ENCODE peak calls at places on chromosomes 12 and 14, in four cellular contexts. W is A172, O is KBM-7, X is GM06990. M is an unnamed sample.

GRCh38 chr12:73308747-73309146 is 1036.6 kb downstream of the TRHDE start:
- DNase-seq in W (peak), O (no peak), X (no peak), M (no peak)

GRCh38 chr14:102285106-102285505 is 19.9 kb downstream of the MOK start:
- DNase-seq in W (no peak), O (no peak), X (no peak), M (no peak)

GRCh38 chr14:30621354-30621953 is 665 bp upstream of the SCFD1 start:
- DNase-seq in W (peak), O (no peak), X (peak), M (no peak)

GRCh38 chr12:11059784-11060183 is 2.3 kb downstream of the TAS2R46 start:
- DNase-seq in W (no peak), O (no peak), X (no peak), M (no peak)

GRCh38 chr14:21070083-21070609 is at the start of gene ARHGEF40:
- DNase-seq in W (no peak), O (no peak), X (no peak), M (no peak)

GRCh38 chr12:130832561-130833209 is 6.4 kb downstream of the STX2 start:
- DNase-seq in W (peak), O (peak), X (no peak), M (peak)

GRCh38 chr12:109739747-109740693 is 26.4 kb downstream of the FAM222A start:
- DNase-seq in W (no peak), O (peak), X (no peak), M (no peak)

GRCh38 chr12:132437252-132438138 is 52.5 kb upstream of the FBRSL1 start:
- DNase-seq in W (peak), O (no peak), X (no peak), M (no peak)

GRCh38 chr14:72902802-72903530 is 9.1 kb upstream of the DPF3 start:
- DNase-seq in W (no peak), O (no peak), X (no peak), M (no peak)

GRCh38 chr14:49893309-49894213 is 679 bp downstream of the ARF6 start:
- DNase-seq in W (no peak), O (peak), X (peak), M (no peak)

GRCh38 chr12:107207931-107208515 is 114.7 kb upstream of the CRY1 start:
- DNase-seq in W (peak), O (no peak), X (no peak), M (no peak)

GRCh38 chr14:69090187-69090789 is 62.6 kb downstream of the DCAF5 start:
- DNase-seq in W (no peak), O (peak), X (no peak), M (no peak)

GRCh38 chr12:132447731-132448452 is 42.1 kb upstream of the FBRSL1 start:
- DNase-seq in W (no peak), O (no peak), X (no peak), M (no peak)

GRCh38 chr14:91220581-91221000 is 23.9 kb downstream of the GPR68 start:
- DNase-seq in W (no peak), O (no peak), X (no peak), M (no peak)

GRCh38 chr12:26555139-26555538 is 277.9 kb downstream of the ITPR2 start:
- DNase-seq in W (no peak), O (no peak), X (no peak), M (no peak)

GRCh38 chr14:99604766-99605298 is 825 bp upstream of the CCDC85C start:
- DNase-seq in W (no peak), O (no peak), X (peak), M (no peak)

GRCh38 chr12:123614531-123614930 is 12.6 kb downstream of the DDX55 start:
- DNase-seq in W (peak), O (no peak), X (no peak), M (no peak)

GRCh38 chr14:52950410-52950897 is 396 bp downstream of the FERMT2 start:
- DNase-seq in W (peak), O (peak), X (peak), M (no peak)

GRCh38 chr14:60215520-60216195 is 33.4 kb upstream of the PPM1A start:
- DNase-seq in W (no peak), O (no peak), X (no peak), M (no peak)

GRCh38 chr14:103512701-103513611 is 9.7 kb downstream of the CKB start:
- DNase-seq in W (no peak), O (peak), X (no peak), M (no peak)

GRCh38 chr12:57765003-57765697 is 1.7 kb downstream of the CYP27B1 start:
- DNase-seq in W (no peak), O (peak), X (peak), M (no peak)

GRCh38 chr12:108017658-108018057 is 111.4 kb upstream of the WSCD2 start:
- DNase-seq in W (no peak), O (no peak), X (no peak), M (no peak)

GRCh38 chr12:30691122-30691879 is 4.4 kb downstream of the IPO8 start:
- DNase-seq in W (peak), O (no peak), X (no peak), M (no peak)

GRCh38 chr14:44803239-44803905 is 158.4 kb downstream of the KLHL28 start:
- DNase-seq in W (peak), O (peak), X (no peak), M (no peak)

GRCh38 chr12:95614384-95614982 is 63.2 kb upstream of the USP44 start:
- DNase-seq in W (no peak), O (no peak), X (no peak), M (no peak)

GRCh38 chr14:103129301-103130016 is 6.2 kb downstream of the TNFAIP2 start:
- DNase-seq in W (no peak), O (no peak), X (no peak), M (no peak)

GRCh38 chr12:86254399-86255107 is 1.6 kb downstream of the MGAT4C start:
- DNase-seq in W (no peak), O (no peak), X (no peak), M (no peak)

GRCh38 chr12:104006929-104007328 is 41.3 kb downstream of the TDG start:
- DNase-seq in W (peak), O (no peak), X (no peak), M (no peak)

GRCh38 chr12:112005419-112006395 is 7.3 kb downstream of the TMEM116 start:
- DNase-seq in W (no peak), O (no peak), X (no peak), M (no peak)

GRCh38 chr12:77830952-77831351 is 258 bp downstream of the NAV3 start:
- DNase-seq in W (no peak), O (no peak), X (no peak), M (no peak)

GRCh38 chr14:23450376-23450775 is 14.9 kb upstream of the MYH7 start:
- DNase-seq in W (no peak), O (no peak), X (no peak), M (no peak)

GRCh38 chr12:111446631-111447570 is 41.2 kb downstream of the SH2B3 start:
- DNase-seq in W (no peak), O (no peak), X (no peak), M (no peak)

GRCh38 chr14:64659366-64659765 is 44.9 kb upstream of the PLEKHG3 start:
- DNase-seq in W (no peak), O (no peak), X (no peak), M (no peak)

GRCh38 chr14:56333361-56334279 is 215.4 kb downstream of the PELI2 start:
- DNase-seq in W (peak), O (peak), X (no peak), M (no peak)

GRCh38 chr14:104385189-104386135 is 194.1 kb upstream of the C14orf180 start:
- DNase-seq in W (no peak), O (no peak), X (no peak), M (no peak)

GRCh38 chr12:54561164-54561563 is 11.8 kb downstream of the PDE1B start:
- DNase-seq in W (no peak), O (peak), X (no peak), M (no peak)

GRCh38 chr12:131105736-131106356 is 152.1 kb downstream of the ADGRD1 start:
- DNase-seq in W (no peak), O (no peak), X (no peak), M (no peak)

GRCh38 chr12:45660330-45660729 is 69.2 kb upstream of the ARID2 start:
- DNase-seq in W (peak), O (no peak), X (no peak), M (no peak)

GRCh38 chr14:23910081-23910875 is 43.3 kb upstream of the DHRS4 start:
- DNase-seq in W (peak), O (peak), X (no peak), M (no peak)

M was measured in GF-D8.